ENCODE peak calls at places on chromosomes 1 and 21, in six cellular contexts. D, R, T, Y, L and J are unnamed samples.

GRCh38 chr1:25442178-25442577 is 11.5 kb downstream of the MACO1 start:
- DNase-seq in T (peak), D (no peak), R (no peak), L (peak), Y (no peak), J (no peak)

GRCh38 chr1:17542696-17543095 is 3.2 kb downstream of the ARHGEF10L start:
- DNase-seq in L (no peak), Y (no peak), D (no peak), R (no peak), T (no peak), J (no peak)

GRCh38 chr21:41548781-41549180 is 40.8 kb upstream of the TMPRSS2 start:
- DNase-seq in T (no peak), L (no peak), D (no peak), Y (no peak), R (no peak), J (no peak)

GRCh38 chr1:39737546-39738169 is 1.0 kb upstream of the PPIE start:
- DNase-seq in T (no peak), R (no peak), D (no peak), L (peak), Y (no peak), J (no peak)

GRCh38 chr1:154951901-154952657 is 3.8 kb downstream of the PBXIP1 start:
- DNase-seq in L (no peak), R (no peak), T (no peak), D (no peak), Y (no peak), J (no peak)

GRCh38 chr1:82185084-82185483 is 384.4 kb downstream of the ADGRL2 start:
- DNase-seq in R (no peak), L (no peak), D (no peak), T (no peak), Y (no peak), J (no peak)

GRCh38 chr21:43318841-43319781 is 107.8 kb downstream of the SIK1 start:
- DNase-seq in D (no peak), T (no peak), L (peak), Y (no peak), R (no peak), J (peak)

GRCh38 chr1:181033799-181034391 is at the start of gene MR1:
- DNase-seq in D (peak), Y (no peak), R (peak), T (peak), L (peak), J (no peak)

GRCh38 chr21:46483300-46484295 is 24.9 kb downstream of the DIP2A start:
- DNase-seq in L (no peak), Y (no peak), T (no peak), R (no peak), D (no peak), J (no peak)

GRCh38 chr1:119987112-119987511 is 82.3 kb downstream of the NOTCH2 start:
- DNase-seq in Y (no peak), R (no peak), T (no peak), D (no peak), L (peak), J (no peak)

GRCh38 chr1:158819461-158820443 is 11.4 kb upstream of the MNDA start:
- DNase-seq in R (no peak), T (no peak), Y (no peak), D (no peak), L (no peak), J (no peak)

GRCh38 chr21:44767834-44768831 is 33.5 kb downstream of the UBE2G2 start:
- DNase-seq in L (no peak), R (no peak), Y (no peak), T (no peak), D (no peak), J (no peak)

GRCh38 chr1:71964188-71964587 is 318.2 kb downstream of the NEGR1 start:
- DNase-seq in R (no peak), D (no peak), T (no peak), L (peak), Y (no peak), J (no peak)

GRCh38 chr1:981491-981954 is 370 bp downstream of the PERM1 start:
- DNase-seq in D (peak), T (no peak), R (no peak), Y (no peak), L (no peak), J (peak)

GRCh38 chr1:243525085-243525487 is 269.2 kb downstream of the SDCCAG8 start:
- DNase-seq in L (peak), T (no peak), R (no peak), D (no peak), Y (no peak), J (no peak)

GRCh38 chr1:239387304-239388231 is 1.2 kb downstream of the CHRM3 start:
- DNase-seq in Y (no peak), T (no peak), L (no peak), R (no peak), D (peak), J (peak)

GRCh38 chr1:28751315-28752056 is 14.7 kb downstream of the YTHDF2 start:
- DNase-seq in L (peak), R (no peak), D (no peak), Y (no peak), T (no peak), J (no peak)

GRCh38 chr1:228059536-228060457 is 22.7 kb upstream of the ARF1 start:
- DNase-seq in R (peak), Y (peak), L (no peak), T (peak), D (peak), J (peak)

GRCh38 chr1:14149431-14149830 is 449.1 kb upstream of the KAZN start:
- DNase-seq in Y (no peak), R (no peak), T (peak), L (no peak), D (no peak), J (no peak)

GRCh38 chr1:169115891-169116585 is 9.5 kb downstream of the ATP1B1 start:
- DNase-seq in Y (no peak), R (peak), T (no peak), L (peak), D (peak), J (peak)

DNA sequence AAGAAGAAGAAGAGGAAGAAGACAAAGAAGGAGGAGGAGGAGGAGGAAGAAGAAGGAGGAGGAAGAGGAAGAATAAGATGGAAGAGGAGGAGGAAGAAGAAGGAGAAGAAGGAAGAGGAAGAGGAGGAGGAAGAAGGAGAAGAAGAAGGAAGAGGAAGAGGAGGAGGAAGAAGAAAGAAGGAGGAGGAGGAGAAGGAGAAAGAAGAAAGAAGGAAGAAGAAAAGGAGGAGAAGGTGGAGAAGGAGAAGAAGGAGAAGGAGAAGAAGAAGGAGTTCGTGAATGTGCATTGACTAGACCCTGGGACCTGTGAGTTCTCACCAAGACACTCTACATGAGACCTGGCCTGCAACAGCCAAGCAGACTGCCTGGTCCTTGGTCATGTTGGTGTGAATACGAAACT is 131.7 kb upstream of the ERRFI1 start:
- DNase-seq in R (no peak), T (no peak), L (no peak), Y (no peak), D (no peak), J (no peak)
- TF ChIP-seq POLR2A in R (no peak), T (no peak), L (no peak), Y (no peak), D (no peak), J (no peak)

GRCh38 chr1:170699696-170700095 is 35.8 kb downstream of the PRRX1 start:
- DNase-seq in Y (no peak), R (no peak), D (no peak), T (no peak), L (no peak), J (no peak)
- TF ChIP-seq POLR2A in Y (no peak), R (no peak), D (no peak), T (no peak), L (no peak), J (no peak)

DNA sequence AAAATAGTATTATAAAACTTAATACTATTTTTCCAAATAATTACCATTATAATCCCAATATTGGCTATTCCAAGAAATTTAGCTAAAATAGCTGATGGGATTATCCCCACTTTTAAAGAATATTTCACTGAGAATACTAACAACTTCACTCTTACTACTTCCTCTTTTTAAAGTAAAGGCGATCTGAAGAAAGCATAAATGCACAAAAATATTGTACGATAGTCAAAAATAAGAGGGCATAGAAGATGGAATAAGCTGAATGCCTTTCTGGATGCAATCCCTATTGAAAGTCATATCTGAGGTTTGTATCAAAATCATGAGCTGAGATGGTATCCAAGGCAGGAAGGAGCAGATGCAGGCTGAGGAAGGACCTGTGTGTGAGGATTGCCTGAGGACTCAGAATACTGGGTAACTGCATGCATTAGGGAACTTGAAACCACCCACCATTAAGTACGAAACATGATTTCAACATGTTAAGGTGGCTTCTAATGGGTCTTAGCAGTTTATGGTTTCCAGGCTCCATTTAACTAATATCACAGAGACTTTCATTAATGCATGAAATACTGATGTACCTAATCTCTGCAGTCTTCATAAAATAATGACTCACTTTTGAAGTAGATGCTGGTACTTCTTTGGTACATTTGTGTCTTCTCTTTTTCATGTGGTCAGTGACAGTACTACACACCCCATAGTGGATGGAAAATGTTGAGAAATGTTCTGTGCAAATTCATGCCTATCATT is 29.6 kb upstream of the RGS1 start:
- DNase-seq in D (no peak), T (no peak), L (no peak), R (no peak), Y (no peak), J (no peak)
- TF ChIP-seq POLR2A in D (no peak), T (no peak), L (no peak), R (no peak), Y (no peak), J (peak)

GRCh38 chr1:92575123-92575522 is 88.4 kb upstream of the GFI1 start:
- DNase-seq in T (no peak), Y (no peak), D (no peak), L (no peak), R (no peak), J (no peak)
- TF ChIP-seq POLR2A in T (no peak), Y (no peak), D (no peak), L (no peak), R (no peak), J (no peak)